ENCODE peak calls at places on chromosomes 7 and 10, in four cellular contexts. L is A549, C is HepG2, W is GM12878. F is an unnamed sample.

GRCh38 chr10:12617205-12618175 is 268.1 kb downstream of the CAMK1D start:
- DNase-seq in L (no peak), W (peak; percentile 45), C (no peak), F (no peak)

GRCh38 chr7:95609277-95609971 is 13.1 kb upstream of the PDK4 start:
- DNase-seq in L (peak; percentile 12), W (no peak), C (peak; percentile 6), F (no peak)

GRCh38 chr10:4195214-4195613 is 410.2 kb upstream of the KLF6 start:
- DNase-seq in W (no peak), C (no peak), L (peak; percentile 15), F (peak; percentile 7)

GRCh38 chr10:51619365-51619764 is 80.0 kb downstream of the CSTF2T start:
- DNase-seq in W (no peak), L (no peak), C (no peak), F (no peak)

GRCh38 chr7:55794527-55794926 is 68.0 kb downstream of the SEPTIN14 start:
- DNase-seq in C (no peak), L (no peak), W (no peak), F (no peak)

GRCh38 chr7:23003505-23004246 is 10.3 kb downstream of the HYCC1 start:
- DNase-seq in L (no peak), W (no peak), C (no peak), F (no peak)

GRCh38 chr10:14665304-14665703 is 109.4 kb downstream of the FAM107B start:
- DNase-seq in W (no peak), L (no peak), C (no peak), F (no peak)

GRCh38 chr7:156722427-156722826 is 81.9 kb downstream of the RNF32 start:
- DNase-seq in L (no peak), W (no peak), C (no peak), F (no peak)

GRCh38 chr7:129530881-129531391 is 28.6 kb downstream of the SMKR1 start:
- DNase-seq in C (peak; percentile 58), W (no peak), L (peak; percentile 36), F (no peak)

GRCh38 chr7:129073204-129073603 is 18.3 kb upstream of the TNPO3 start:
- DNase-seq in C (no peak), W (no peak), L (no peak), F (no peak)

GRCh38 chr10:69512901-69513300 is 60.3 kb downstream of the NEUROG3 start:
- DNase-seq in C (no peak), W (no peak), L (no peak), F (no peak)

GRCh38 chr7:137975768-137976167 is 26.1 kb downstream of the CREB3L2 start:
- DNase-seq in W (no peak), C (no peak), L (no peak), F (no peak)

GRCh38 chr7:157021071-157021891 is 10.8 kb upstream of the MNX1 start:
- DNase-seq in C (no peak), L (no peak), W (no peak), F (no peak)

GRCh38 chr10:93334901-93335312 is 147.2 kb downstream of the MYOF start:
- DNase-seq in L (no peak), C (no peak), W (no peak), F (no peak)

GRCh38 chr10:44857363-44858016 is 53.6 kb upstream of the TMEM72 start:
- DNase-seq in W (no peak), L (peak; percentile 55), C (peak; percentile 18), F (peak; percentile 85)

GRCh38 chr7:92695308-92696261 is 105.4 kb upstream of the FAM133B start:
- DNase-seq in W (no peak), C (peak; percentile 99), L (peak; percentile 36), F (no peak)

GRCh38 chr10:132185601-132186487 is 904 bp upstream of the DPYSL4 start:
- DNase-seq in L (no peak), C (no peak), W (no peak), F (peak; percentile 54)

GRCh38 chr10:48634198-48634983 is 29.5 kb upstream of the ARHGAP22 start:
- DNase-seq in L (no peak), C (no peak), W (peak; percentile 91), F (no peak)

GRCh38 chr10:129494740-129495139 is 27.7 kb downstream of the MGMT start:
- DNase-seq in W (no peak), C (no peak), L (no peak), F (no peak)

GRCh38 chr7:147014596-147014995 is 898.0 kb downstream of the CNTNAP2 start:
- DNase-seq in C (no peak), W (no peak), L (no peak), F (no peak)

GRCh38 chr10:70890917-70891431 is 2.6 kb upstream of the PCBD1 start:
- DNase-seq in W (no peak), C (peak; percentile 75), L (no peak), F (no peak)

GRCh38 chr7:97006146-97006950 is 995 bp downstream of the DLX6 start:
- DNase-seq in W (no peak), C (peak; percentile 72), L (peak; percentile 36), F (no peak)

GRCh38 chr10:22740180-22740579 is 25.8 kb upstream of the PIP4K2A start:
- DNase-seq in C (peak; percentile 14), L (no peak), W (no peak), F (no peak)

GRCh38 chr7:28686418-28686800 is 271.7 kb downstream of the TRIL start:
- DNase-seq in L (no peak), C (no peak), W (no peak), F (no peak)

GRCh38 chr7:8277394-8277982 is 15.5 kb upstream of the ICA1 start:
- DNase-seq in W (no peak), L (peak; percentile 9), C (peak; percentile 29), F (peak; percentile 44)

GRCh38 chr10:122078965-122079401 is 90.0 kb downstream of the TACC2 start:
- DNase-seq in C (no peak), L (no peak), W (no peak), F (no peak)

GRCh38 chr10:88949912-88950664 is 2.5 kb downstream of the ACTA2 start:
- DNase-seq in C (no peak), W (no peak), L (no peak), F (no peak)

GRCh38 chr10:69952069-69952800 is 100.4 kb upstream of the MACROH2A2 start:
- DNase-seq in L (no peak), C (no peak), W (no peak), F (no peak)

GRCh38 chr7:73844848-73845460 is 2.6 kb upstream of the METTL27 start:
- DNase-seq in L (no peak), W (no peak), C (no peak), F (no peak)

GRCh38 chr10:11875499-11876281 is 52.5 kb downstream of the PROSER2 start:
- DNase-seq in L (peak; percentile 98), C (peak; percentile 96), W (no peak), F (peak; percentile 75)

GRCh38 chr7:5472432-5473315 is 49.0 kb upstream of the TNRC18 start:
- DNase-seq in C (peak; percentile 49), L (no peak), W (no peak), F (peak; percentile 74)

GRCh38 chr10:1600861-1601260 is 136.5 kb downstream of the ADARB2 start:
- DNase-seq in L (no peak), C (no peak), W (no peak), F (no peak)

GRCh38 chr7:12524794-12525386 is 45.6 kb upstream of the SCIN start:
- DNase-seq in L (peak; percentile 24), W (peak; percentile 2), C (peak; percentile 33), F (peak; percentile 29)
- TF ChIP-seq HDAC2 in L (no peak), W (no peak), C (no peak), F (no peak)

GRCh38 chr7:139505563-139505962 is 17.9 kb upstream of the CLEC2L start:
- DNase-seq in W (no peak), C (peak; percentile 10), L (no peak), F (peak; percentile 71)
- TF ChIP-seq POLR2AphosphoS2 in W (no peak), C (no peak), L (no peak), F (no peak)

DNA sequence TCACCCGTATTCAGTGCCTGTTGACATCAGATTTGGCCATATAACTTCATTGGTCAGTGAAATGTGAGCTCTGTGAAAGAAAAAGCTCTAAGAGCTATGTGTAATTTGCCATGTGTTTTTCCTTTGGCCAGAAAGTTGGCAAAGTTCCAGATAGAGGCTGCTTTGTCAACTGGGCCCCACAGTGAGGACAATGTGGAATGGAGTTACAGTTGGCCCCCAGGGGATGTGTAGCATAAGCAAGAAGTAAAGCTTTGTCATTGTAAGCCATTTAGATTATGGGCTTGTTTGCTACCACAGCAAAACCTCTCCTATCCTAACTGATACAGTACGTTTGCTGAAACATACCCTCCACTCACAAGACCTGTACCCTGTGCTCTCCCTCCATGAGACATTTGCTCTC is 119.1 kb upstream of the HABP2 start:
- DNase-seq in L (no peak), C (no peak), W (no peak), F (no peak)
- TF ChIP-seq HDAC2 in L (no peak), C (no peak), W (no peak), F (no peak)

DNA sequence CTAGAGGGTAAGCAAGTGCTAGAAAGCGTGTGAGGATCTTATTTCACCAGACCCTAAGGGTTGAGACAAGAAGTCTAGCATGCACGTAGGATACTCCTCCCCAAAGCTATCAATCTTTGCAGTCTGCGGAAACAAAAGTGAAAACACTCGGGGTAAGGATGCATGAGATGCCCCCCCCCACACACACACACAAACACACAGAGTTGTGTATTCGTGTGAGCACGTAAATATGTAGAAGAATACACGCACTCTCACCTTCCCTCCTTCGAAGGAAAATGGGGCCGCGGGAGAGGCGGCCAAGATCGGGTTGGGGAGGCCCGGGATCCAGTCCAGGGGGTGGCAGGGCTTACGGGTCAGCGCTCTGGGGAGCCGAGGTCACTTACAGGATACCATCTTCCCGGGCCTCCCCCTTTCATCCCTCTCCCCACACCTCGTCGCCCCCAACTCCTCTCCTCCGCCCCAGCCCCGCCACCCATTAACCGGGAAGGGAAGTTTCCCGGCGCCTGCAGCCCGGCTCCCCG is 440 bp downstream of the CUL2 start:
- DNase-seq in L (peak; percentile 13), C (no peak), W (no peak), F (peak; percentile 62)
- TF ChIP-seq POLR2AphosphoS2 in L (no peak), C (no peak), W (no peak), F (no peak)

GRCh38 chr7:131900785-131901287 is 344.4 kb upstream of the PODXL start:
- DNase-seq in C (no peak), L (no peak), W (no peak), F (no peak)

GRCh38 chr7:131905574-131905973 is 349.1 kb upstream of the PODXL start:
- DNase-seq in C (no peak), L (no peak), W (no peak), F (no peak)

GRCh38 chr7:131903315-131903714 is 346.9 kb upstream of the PODXL start:
- DNase-seq in L (no peak), W (no peak), C (no peak), F (no peak)

GRCh38 chr7:131908719-131909118 is 352.3 kb upstream of the PODXL start:
- DNase-seq in W (no peak), C (no peak), L (no peak), F (no peak)

GRCh38 chr7:131904750-131905327 is 348.4 kb upstream of the PODXL start:
- DNase-seq in W (no peak), L (no peak), C (no peak), F (no peak)
- TF ChIP-seq HDAC2 in W (no peak), L (no peak), C (no peak), F (no peak)

GRCh38 chr10:62858364-62858763 is 42.2 kb upstream of the EGR2 start:
- DNase-seq in C (peak; percentile 6), W (no peak), L (no peak), F (no peak)
- TF ChIP-seq POLR2AphosphoS2 in C (no peak), W (no peak), L (no peak), F (no peak)

GRCh38 chr10:81096558-81096957 is 558.9 kb downstream of the SH2D4B start:
- DNase-seq in C (no peak), L (no peak), W (no peak), F (no peak)
- TF ChIP-seq HDAC2 in C (no peak), L (no peak), W (no peak), F (no peak)

GRCh38 chr7:155299539-155300202 is 2.0 kb downstream of the INSIG1 start:
- DNase-seq in W (no peak), C (no peak), L (no peak), F (peak; percentile 32)
- TF ChIP-seq POLR2AphosphoS2 in W (no peak), C (no peak), L (no peak), F (peak; percentile 21)

F was measured in K562.